ENCODE peak calls at places on chromosome 19, in five cellular contexts. T is M059J; C is NCI-H774; R is prostate gland; P is activated naive CD4-positive, alpha-beta T cell treated with anti-CD3 and anti-CD28 coated beads, Interleukin-2, amount 10 ng/mL, durations not matched to agents 7 days and 5 days. S is an unnamed sample.

GRCh38 chr19:28472843-28473242 is 740.1 kb downstream of the UQCRFS1 start:
- DNase-seq in P (no peak), R (no peak), C (no peak), T (no peak), S (no peak)

GRCh38 chr19:42313096-42313839 is at the start of gene TMEM145:
- DNase-seq in C (peak), R (peak), T (peak), P (peak), S (peak)

GRCh38 chr19:39046037-39046821 is 13.9 kb upstream of the FBXO27 start:
- DNase-seq in R (no peak), C (no peak), T (peak), P (no peak), S (no peak)

GRCh38 chr19:15443838-15444237 is 5.9 kb downstream of the WIZ start:
- DNase-seq in T (no peak), C (no peak), R (no peak), P (no peak), S (no peak)

GRCh38 chr19:46766569-46767317 is 20.5 kb upstream of the STRN4 start:
- DNase-seq in P (peak), C (peak), T (no peak), R (no peak), S (peak)

GRCh38 chr19:10432736-10433130 is 12.4 kb downstream of the PDE4A start:
- DNase-seq in P (no peak), C (no peak), T (no peak), R (no peak), S (no peak)

GRCh38 chr19:50567052-50567841 is 988 bp downstream of the LRRC4B start:
- DNase-seq in P (no peak), T (no peak), R (no peak), C (no peak), S (no peak)

GRCh38 chr19:17302391-17303166 is 646 bp downstream of the ABHD8 start:
- DNase-seq in C (no peak), P (no peak), R (no peak), T (no peak), S (no peak)

GRCh38 chr19:17209126-17210036 is 5.8 kb upstream of the USE1 start:
- DNase-seq in T (peak), P (peak), R (no peak), C (peak), S (peak)

GRCh38 chr19:16470911-16471811 is 609 bp downstream of the EPS15L1 start:
- DNase-seq in R (no peak), P (peak), C (no peak), T (peak), S (peak)

GRCh38 chr19:1253514-1254080 is 5.2 kb downstream of the MIDN start:
- DNase-seq in R (peak), T (no peak), P (no peak), C (no peak), S (no peak)

GRCh38 chr19:17107546-17108452 is 32.2 kb downstream of the MYO9B start:
- DNase-seq in R (peak), C (no peak), P (no peak), T (peak), S (no peak)

GRCh38 chr19:29665826-29666633 is 769 bp downstream of the PLEKHF1 start:
- DNase-seq in R (no peak), T (peak), P (no peak), C (no peak), S (peak)

GRCh38 chr19:2823646-2824045 is 4.0 kb downstream of the ZNF554 start:
- DNase-seq in C (no peak), R (no peak), T (no peak), P (no peak), S (no peak)

GRCh38 chr19:41995959-41996797 is 2.1 kb upstream of the ATP1A3 start:
- DNase-seq in T (peak), C (no peak), P (no peak), R (no peak), S (no peak)

GRCh38 chr19:50462970-50463369 is 13.3 kb upstream of the EMC10 start:
- DNase-seq in R (no peak), C (no peak), T (no peak), P (no peak), S (no peak)

GRCh38 chr19:1183543-1184172 is 9.6 kb upstream of the SBNO2 start:
- DNase-seq in C (no peak), T (peak), R (no peak), P (no peak), S (no peak)

GRCh38 chr19:33040994-33041827 is 23.5 kb downstream of the RHPN2 start:
- DNase-seq in C (no peak), R (no peak), T (peak), P (no peak), S (no peak)

GRCh38 chr19:48627865-48628314 is 8.6 kb downstream of the SPHK2 start:
- DNase-seq in C (no peak), P (no peak), T (no peak), R (no peak), S (no peak)

GRCh38 chr19:52664461-52664860 is 26.3 kb upstream of the ZNF83 start:
- DNase-seq in R (no peak), T (no peak), C (no peak), P (no peak), S (no peak)

GRCh38 chr19:56837492-56837891 is 3.0 kb downstream of the PEG3 start:
- DNase-seq in R (peak), C (no peak), P (no peak), T (peak), S (no peak)

GRCh38 chr19:31470952-31471351 is 121.7 kb upstream of the TSHZ3 start:
- DNase-seq in P (no peak), T (no peak), C (no peak), R (no peak), S (no peak)

GRCh38 chr19:46426506-46427162 is 2.1 kb downstream of the PNMA8C start:
- DNase-seq in T (peak), C (peak), P (peak), R (peak), S (peak)

GRCh38 chr19:20926796-20927195 is 3.7 kb downstream of the ZNF85 start:
- DNase-seq in C (no peak), P (no peak), R (no peak), T (peak), S (no peak)

GRCh38 chr19:46297700-46298476 is 1.0 kb downstream of the HIF3A start:
- DNase-seq in R (peak), T (no peak), C (no peak), P (no peak), S (no peak)

GRCh38 chr19:28631931-28632330 is 581.0 kb downstream of the UQCRFS1 start:
- DNase-seq in P (no peak), R (no peak), T (no peak), C (no peak), S (no peak)

GRCh38 chr19:480016-480855 is 16.1 kb upstream of the MADCAM1 start:
- DNase-seq in P (peak), T (peak), R (peak), C (peak), S (peak)

GRCh38 chr19:13838071-13838942 is 38.6 kb upstream of the NANOS3 start:
- DNase-seq in P (no peak), T (no peak), C (no peak), R (no peak), S (no peak)

GRCh38 chr19:53958168-53958571 is 4.6 kb upstream of the CACNG8 start:
- DNase-seq in C (no peak), T (no peak), R (no peak), P (no peak), S (no peak)